ENCODE peak calls at places on chromosomes 1 and 21, in eight cellular contexts. One of them, this sample, is unnamed.

GRCh38 chr1:30473920-30474817 is 249.2 kb downstream of the MATN1 start:
- DNase-seq in suprapubic skin: peak; percentile 13
- DNase-seq in uterus: no peak
- DNase-seq in kidney: peak; percentile 14
- DNase-seq in fibroblast of lung: no peak
- DNase-seq in body of pancreas: no peak
- DNase-seq in Peyer's patch: peak; percentile 5
- DNase-seq in DND-41: no peak
- DNase-seq in this sample: no peak

GRCh38 chr1:168709896-168710305 is 19.1 kb downstream of the DPT start:
- DNase-seq in suprapubic skin: no peak
- DNase-seq in uterus: no peak
- DNase-seq in kidney: no peak
- DNase-seq in fibroblast of lung: peak; percentile 14
- DNase-seq in body of pancreas: no peak
- DNase-seq in Peyer's patch: no peak
- DNase-seq in DND-41: no peak
- DNase-seq in this sample: no peak

GRCh38 chr1:72034827-72035226 is 247.5 kb downstream of the NEGR1 start:
- DNase-seq in suprapubic skin: no peak
- DNase-seq in uterus: no peak
- DNase-seq in kidney: no peak
- DNase-seq in fibroblast of lung: no peak
- DNase-seq in body of pancreas: no peak
- DNase-seq in Peyer's patch: no peak
- DNase-seq in DND-41: no peak
- DNase-seq in this sample: no peak

GRCh38 chr21:35217504-35218060 is 168.5 kb upstream of the RUNX1 start:
- DNase-seq in suprapubic skin: no peak
- DNase-seq in uterus: no peak
- DNase-seq in kidney: peak; percentile 74
- DNase-seq in fibroblast of lung: peak; percentile 82
- DNase-seq in body of pancreas: no peak
- DNase-seq in Peyer's patch: no peak
- DNase-seq in DND-41: no peak
- DNase-seq in this sample: no peak

GRCh38 chr1:167210966-167211674 is 9.6 kb upstream of the POU2F1 start:
- DNase-seq in suprapubic skin: no peak
- DNase-seq in uterus: no peak
- DNase-seq in kidney: no peak
- DNase-seq in fibroblast of lung: no peak
- DNase-seq in body of pancreas: no peak
- DNase-seq in Peyer's patch: no peak
- DNase-seq in DND-41: peak; percentile 8
- DNase-seq in this sample: no peak

GRCh38 chr1:6788946-6789345 is 3.7 kb downstream of the CAMTA1 start:
- DNase-seq in suprapubic skin: no peak
- DNase-seq in uterus: no peak
- DNase-seq in kidney: no peak
- DNase-seq in fibroblast of lung: no peak
- DNase-seq in body of pancreas: no peak
- DNase-seq in Peyer's patch: no peak
- DNase-seq in DND-41: no peak
- DNase-seq in this sample: no peak

GRCh38 chr1:35264861-35265260 is 3.6 kb upstream of the ZMYM4 start:
- DNase-seq in suprapubic skin: no peak
- DNase-seq in uterus: no peak
- DNase-seq in kidney: no peak
- DNase-seq in fibroblast of lung: peak; percentile 11
- DNase-seq in body of pancreas: peak; percentile 51
- DNase-seq in Peyer's patch: no peak
- DNase-seq in DND-41: no peak
- DNase-seq in this sample: no peak

GRCh38 chr1:210689741-210690635 is 361.3 kb downstream of the HHAT start:
- DNase-seq in suprapubic skin: no peak
- DNase-seq in uterus: no peak
- DNase-seq in kidney: no peak
- DNase-seq in fibroblast of lung: no peak
- DNase-seq in body of pancreas: no peak
- DNase-seq in Peyer's patch: no peak
- DNase-seq in DND-41: no peak
- DNase-seq in this sample: no peak

GRCh38 chr21:14488805-14489204 is 57.3 kb downstream of the SAMSN1 start:
- DNase-seq in suprapubic skin: no peak
- DNase-seq in uterus: no peak
- DNase-seq in kidney: no peak
- DNase-seq in fibroblast of lung: no peak
- DNase-seq in body of pancreas: no peak
- DNase-seq in Peyer's patch: no peak
- DNase-seq in DND-41: no peak
- DNase-seq in this sample: no peak

GRCh38 chr1:99365121-99365520 is 100.8 kb downstream of the PLPPR4 start:
- DNase-seq in suprapubic skin: no peak
- DNase-seq in uterus: no peak
- DNase-seq in kidney: no peak
- DNase-seq in fibroblast of lung: peak; percentile 3
- DNase-seq in body of pancreas: no peak
- DNase-seq in Peyer's patch: no peak
- DNase-seq in DND-41: no peak
- DNase-seq in this sample: no peak

GRCh38 chr1:157043685-157044084 is 1.9 kb downstream of the ARHGEF11 start:
- DNase-seq in suprapubic skin: no peak
- DNase-seq in uterus: no peak
- DNase-seq in kidney: no peak
- DNase-seq in fibroblast of lung: no peak
- DNase-seq in body of pancreas: no peak
- DNase-seq in Peyer's patch: no peak
- DNase-seq in DND-41: no peak
- DNase-seq in this sample: no peak

GRCh38 chr1:206706806-206707205 is 22.1 kb downstream of the MAPKAPK2 start:
- DNase-seq in suprapubic skin: no peak
- DNase-seq in uterus: no peak
- DNase-seq in kidney: no peak
- DNase-seq in fibroblast of lung: no peak
- DNase-seq in body of pancreas: no peak
- DNase-seq in Peyer's patch: no peak
- DNase-seq in DND-41: no peak
- DNase-seq in this sample: no peak

GRCh38 chr1:205376739-205377138 is 20.0 kb upstream of the KLHDC8A start:
- DNase-seq in suprapubic skin: no peak
- DNase-seq in uterus: no peak
- DNase-seq in kidney: no peak
- DNase-seq in fibroblast of lung: no peak
- DNase-seq in body of pancreas: no peak
- DNase-seq in Peyer's patch: no peak
- DNase-seq in DND-41: no peak
- DNase-seq in this sample: no peak

GRCh38 chr1:54384921-54385726 is 21.1 kb downstream of the SSBP3 start:
- DNase-seq in suprapubic skin: no peak
- DNase-seq in uterus: no peak
- DNase-seq in kidney: no peak
- DNase-seq in fibroblast of lung: no peak
- DNase-seq in body of pancreas: no peak
- DNase-seq in Peyer's patch: no peak
- DNase-seq in DND-41: no peak
- DNase-seq in this sample: no peak

GRCh38 chr1:26961826-26962225 is 1.6 kb upstream of the KDF1 start:
- DNase-seq in suprapubic skin: no peak
- DNase-seq in uterus: no peak
- DNase-seq in kidney: no peak
- DNase-seq in fibroblast of lung: peak; percentile 98
- DNase-seq in body of pancreas: no peak
- DNase-seq in Peyer's patch: no peak
- DNase-seq in DND-41: no peak
- DNase-seq in this sample: no peak

GRCh38 chr1:192807968-192808587 is 761 bp upstream of the RGS2 start:
- DNase-seq in suprapubic skin: no peak
- DNase-seq in uterus: no peak
- DNase-seq in kidney: no peak
- DNase-seq in fibroblast of lung: peak; percentile 74
- DNase-seq in body of pancreas: no peak
- DNase-seq in Peyer's patch: no peak
- DNase-seq in DND-41: no peak
- DNase-seq in this sample: no peak

GRCh38 chr1:223704921-223705878 is 7.1 kb upstream of the CAPN2 start:
- DNase-seq in suprapubic skin: no peak
- DNase-seq in uterus: no peak
- DNase-seq in kidney: no peak
- DNase-seq in fibroblast of lung: peak; percentile 63
- DNase-seq in body of pancreas: no peak
- DNase-seq in Peyer's patch: no peak
- DNase-seq in DND-41: no peak
- DNase-seq in this sample: no peak

GRCh38 chr1:13443506-13443905 is 33.3 kb downstream of the PRAMEF20 start:
- DNase-seq in suprapubic skin: no peak
- DNase-seq in uterus: no peak
- DNase-seq in kidney: no peak
- DNase-seq in fibroblast of lung: no peak
- DNase-seq in body of pancreas: no peak
- DNase-seq in Peyer's patch: no peak
- DNase-seq in DND-41: no peak
- DNase-seq in this sample: no peak

GRCh38 chr1:234214129-234214910 is 158.9 kb upstream of the COA6 start:
- DNase-seq in suprapubic skin: no peak
- DNase-seq in uterus: no peak
- DNase-seq in kidney: peak; percentile 77
- DNase-seq in fibroblast of lung: no peak
- DNase-seq in body of pancreas: peak; percentile 75
- DNase-seq in Peyer's patch: no peak
- DNase-seq in DND-41: peak; percentile 75
- DNase-seq in this sample: peak; percentile 36

GRCh38 chr1:42941640-42942330 is 16.9 kb downstream of the SLC2A1 start:
- DNase-seq in suprapubic skin: no peak
- DNase-seq in uterus: no peak
- DNase-seq in kidney: peak; percentile 92
- DNase-seq in fibroblast of lung: peak; percentile 71
- DNase-seq in body of pancreas: peak; percentile 78
- DNase-seq in Peyer's patch: peak; percentile 82
- DNase-seq in DND-41: no peak
- DNase-seq in this sample: no peak

GRCh38 chr1:63835075-63835633 is 61.3 kb downstream of the ROR1 start:
- DNase-seq in suprapubic skin: no peak
- DNase-seq in uterus: no peak
- DNase-seq in kidney: no peak
- DNase-seq in fibroblast of lung: no peak
- DNase-seq in body of pancreas: no peak
- DNase-seq in Peyer's patch: no peak
- DNase-seq in DND-41: no peak
- DNase-seq in this sample: no peak

GRCh38 chr1:176122282-176122681 is 84.8 kb downstream of the COP1 start:
- DNase-seq in suprapubic skin: no peak
- DNase-seq in uterus: no peak
- DNase-seq in kidney: no peak
- DNase-seq in fibroblast of lung: no peak
- DNase-seq in body of pancreas: no peak
- DNase-seq in Peyer's patch: no peak
- DNase-seq in DND-41: no peak
- DNase-seq in this sample: no peak

GRCh38 chr1:20494609-20495311 is 8.8 kb upstream of the CAMK2N1 start:
- DNase-seq in suprapubic skin: no peak
- DNase-seq in uterus: no peak
- DNase-seq in kidney: no peak
- DNase-seq in fibroblast of lung: peak; percentile 92
- DNase-seq in body of pancreas: no peak
- DNase-seq in Peyer's patch: no peak
- DNase-seq in DND-41: no peak
- DNase-seq in this sample: no peak
- H3K4me3 ChIP-seq in suprapubic skin: no peak overlapping the region
- H3K4me3 ChIP-seq in uterus: no peak overlapping the region
- H3K4me3 ChIP-seq in kidney: no peak overlapping the region
- H3K4me3 ChIP-seq in fibroblast of lung: no peak overlapping the region
- H3K4me3 ChIP-seq in body of pancreas: no peak overlapping the region
- H3K4me3 ChIP-seq in Peyer's patch: no peak overlapping the region
- H3K4me3 ChIP-seq in DND-41: no peak overlapping the region
- H3K4me3 ChIP-seq in this sample: no peak overlapping the region

DNA sequence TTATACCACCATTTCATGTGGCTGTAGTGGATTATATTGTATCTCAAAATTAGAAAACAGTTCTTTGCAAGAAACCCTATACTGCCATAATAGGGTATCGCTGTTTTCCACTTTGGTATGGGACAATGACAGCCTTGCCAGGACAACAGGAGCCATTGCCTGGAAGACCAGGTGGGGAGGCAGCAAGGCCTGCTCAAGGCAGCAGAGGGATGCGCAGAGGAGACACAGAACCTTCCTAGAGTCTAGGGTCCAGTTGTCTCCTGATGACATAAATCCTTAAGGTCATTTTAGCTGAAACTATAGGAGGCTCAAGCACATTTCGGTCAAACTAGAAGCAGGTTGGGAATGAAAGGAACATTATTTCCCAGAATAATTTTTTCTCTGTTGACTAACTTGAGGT is 27.6 kb downstream of the IFNGR2 start:
- DNase-seq in suprapubic skin: peak; percentile 21
- DNase-seq in uterus: no peak
- DNase-seq in kidney: no peak
- DNase-seq in fibroblast of lung: no peak
- DNase-seq in body of pancreas: no peak
- DNase-seq in Peyer's patch: no peak
- DNase-seq in DND-41: no peak
- DNase-seq in this sample: no peak
- H3K36me3 ChIP-seq in suprapubic skin: peaks cover 88% of the 10 kb centered on the region
- H3K36me3 ChIP-seq in uterus: no peaks in the 10 kb centered on the region
- H3K36me3 ChIP-seq in kidney: peaks cover 36% of the 10 kb centered on the region
- H3K36me3 ChIP-seq in fibroblast of lung: peaks cover 22% of the 10 kb centered on the region
- H3K36me3 ChIP-seq in body of pancreas: peaks cover 26% of the 10 kb centered on the region
- H3K36me3 ChIP-seq in Peyer's patch: peaks cover 87% of the 10 kb centered on the region
- H3K36me3 ChIP-seq in DND-41: peaks cover 85% of the 10 kb centered on the region
- H3K36me3 ChIP-seq in this sample: peaks cover 12% of the 10 kb centered on the region

DNA sequence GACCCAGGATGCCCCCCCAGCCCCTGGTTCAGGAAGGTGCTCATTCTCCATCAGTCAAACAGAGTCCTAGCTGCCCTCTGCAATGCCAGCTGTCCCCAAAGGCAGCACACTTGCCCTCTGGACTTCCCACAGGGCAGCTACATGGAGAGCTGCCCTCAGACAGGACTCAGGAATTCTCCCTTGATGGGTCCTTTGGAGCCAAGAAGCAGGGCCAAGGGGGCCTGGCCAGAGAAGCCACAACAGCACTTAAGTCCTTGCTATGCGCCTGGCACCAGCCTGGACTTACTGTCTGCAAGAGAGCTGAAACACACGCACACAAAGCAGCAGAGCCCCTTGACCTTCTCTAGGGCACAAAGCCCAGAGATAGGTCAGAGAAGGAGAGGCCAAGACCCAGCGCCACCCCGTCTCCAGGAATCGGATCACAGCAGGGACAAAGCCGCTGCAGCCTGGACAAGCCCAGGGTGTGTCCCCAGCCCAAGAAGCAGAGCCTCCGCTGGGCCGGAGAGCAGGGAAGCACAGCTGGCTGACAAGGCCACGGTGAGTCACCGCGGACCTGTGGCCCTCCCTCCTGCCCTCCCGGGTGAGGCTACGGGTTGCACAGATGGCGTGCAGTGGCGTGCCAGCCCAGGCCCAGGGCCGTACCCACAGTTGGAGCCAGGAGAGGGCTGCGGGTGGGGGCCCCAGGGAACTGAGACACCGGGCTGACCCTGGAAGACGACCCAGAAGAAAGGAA is 1.7 kb downstream of the WNT9A start:
- DNase-seq in suprapubic skin: peak; percentile 83
- DNase-seq in uterus: peak; percentile 61
- DNase-seq in kidney: peak; percentile 94
- DNase-seq in fibroblast of lung: peak; percentile 80
- DNase-seq in body of pancreas: peak; percentile 96
- DNase-seq in Peyer's patch: peak; percentile 84
- DNase-seq in DND-41: no peak
- DNase-seq in this sample: no peak
- H3K4me3 ChIP-seq in suprapubic skin: peak overlapping the region; percentile 61
- H3K4me3 ChIP-seq in uterus: no peak overlapping the region
- H3K4me3 ChIP-seq in kidney: no peak overlapping the region
- H3K4me3 ChIP-seq in fibroblast of lung: peak overlapping the region; percentile 64
- H3K4me3 ChIP-seq in body of pancreas: no peak overlapping the region
- H3K4me3 ChIP-seq in Peyer's patch: peak overlapping the region; percentile 29
- H3K4me3 ChIP-seq in DND-41: no peak overlapping the region
- H3K4me3 ChIP-seq in this sample: no peak overlapping the region

GRCh38 chr1:247322437-247322836 is 9.2 kb downstream of the ZNF496 start:
- DNase-seq in suprapubic skin: no peak
- DNase-seq in uterus: no peak
- DNase-seq in kidney: no peak
- DNase-seq in fibroblast of lung: no peak
- DNase-seq in body of pancreas: no peak
- DNase-seq in Peyer's patch: no peak
- DNase-seq in DND-41: no peak
- DNase-seq in this sample: no peak
- H3K36me3 ChIP-seq in suprapubic skin: peaks cover 60% of the 10 kb centered on the region
- H3K36me3 ChIP-seq in uterus: no peaks in the 10 kb centered on the region
- H3K36me3 ChIP-seq in kidney: peaks cover 5% of the 10 kb centered on the region
- H3K36me3 ChIP-seq in fibroblast of lung: peaks cover 1% of the 10 kb centered on the region
- H3K36me3 ChIP-seq in body of pancreas: peaks cover 17% of the 10 kb centered on the region
- H3K36me3 ChIP-seq in Peyer's patch: peaks cover 33% of the 10 kb centered on the region
- H3K36me3 ChIP-seq in DND-41: peaks cover 89% of the 10 kb centered on the region
- H3K36me3 ChIP-seq in this sample: no peaks in the 10 kb centered on the region

This sample was measured in naive thymus-derived CD4-positive, alpha-beta T cell.